ENCODE peak calls at places on chromosome 13, in six cellular contexts. F, Q, N, A, M and J are unnamed samples.

GRCh38 chr13:38262211-38262610 is 87.4 kb upstream of the UFM1 start:
- DNase-seq in M (no peak), A (no peak), F (no peak), N (peak; percentile 63), Q (no peak), J (no peak)

GRCh38 chr13:99916366-99917103 is 55.0 kb downstream of the ZIC5 start:
- DNase-seq in N (peak; percentile 79), M (no peak), A (no peak), Q (no peak), F (peak; percentile 73), J (no peak)

GRCh38 chr13:84443463-84443862 is 561.2 kb upstream of the SLITRK1 start:
- DNase-seq in F (no peak), Q (no peak), M (no peak), N (no peak), A (no peak), J (no peak)

GRCh38 chr13:77981191-77981925 is 62.7 kb upstream of the EDNRB start:
- DNase-seq in Q (no peak), F (no peak), N (peak; percentile 46), M (no peak), A (no peak), J (no peak)

GRCh38 chr13:23025848-23026608 is 154.8 kb upstream of the SGCG start:
- DNase-seq in N (no peak), Q (no peak), F (no peak), A (no peak), M (no peak), J (no peak)

GRCh38 chr13:58992478-58993042 is 1171.2 kb downstream of the DIAPH3 start:
- DNase-seq in A (no peak), F (no peak), M (no peak), Q (no peak), N (no peak), J (no peak)

GRCh38 chr13:61286148-61286745 is 129.4 kb downstream of the PCDH20 start:
- DNase-seq in N (no peak), Q (no peak), A (no peak), F (peak; percentile 16), M (peak; percentile 51), J (no peak)

GRCh38 chr13:100520936-100521765 is 67.4 kb downstream of the GGACT start:
- DNase-seq in Q (no peak), M (no peak), N (no peak), F (no peak), A (peak; percentile 70), J (no peak)

GRCh38 chr13:90564096-90564495 is 783.4 kb upstream of the MIR17HG start:
- DNase-seq in M (no peak), N (no peak), A (peak; percentile 24), Q (no peak), F (no peak), J (no peak)

GRCh38 chr13:70384156-70384555 is 275.9 kb upstream of the KLHL1 start:
- DNase-seq in N (no peak), M (no peak), F (no peak), Q (no peak), A (no peak), J (no peak)

GRCh38 chr13:75508002-75508548 is 26.1 kb upstream of the TBC1D4 start:
- DNase-seq in A (peak; percentile 54), F (no peak), Q (no peak), N (no peak), M (no peak), J (no peak)

GRCh38 chr13:68176486-68176885 is 946.4 kb upstream of the PCDH9 start:
- DNase-seq in N (peak; percentile 47), A (no peak), Q (no peak), M (no peak), F (peak; percentile 4), J (no peak)

GRCh38 chr13:80276371-80277289 is 64.3 kb downstream of the SPRY2 start:
- DNase-seq in F (no peak), Q (no peak), A (no peak), N (peak; percentile 33), M (no peak), J (no peak)

GRCh38 chr13:43749503-43749902 is 37.3 kb downstream of the ENOX1 start:
- DNase-seq in N (no peak), A (no peak), Q (no peak), F (no peak), M (no peak), J (no peak)

GRCh38 chr13:59975807-59976445 is 187.8 kb downstream of the DIAPH3 start:
- DNase-seq in N (no peak), Q (no peak), M (no peak), F (no peak), A (no peak), J (no peak)

GRCh38 chr13:103403148-103403740 is 337.0 kb upstream of the SLC10A2 start:
- DNase-seq in Q (no peak), A (no peak), N (no peak), F (no peak), M (no peak), J (no peak)

GRCh38 chr13:21677075-21677628 is 6.3 kb downstream of the FGF9 start:
- DNase-seq in M (no peak), N (no peak), F (no peak), A (no peak), Q (no peak), J (no peak)

GRCh38 chr13:48019796-48020195 is 17.7 kb upstream of the NUDT15 start:
- DNase-seq in F (no peak), N (no peak), A (no peak), Q (no peak), M (no peak), J (no peak)

GRCh38 chr13:59842507-59842906 is 321.2 kb downstream of the DIAPH3 start:
- DNase-seq in A (no peak), N (no peak), Q (no peak), F (no peak), M (no peak), J (no peak)

GRCh38 chr13:20703785-20704458 is 423 bp downstream of the IL17D start:
- DNase-seq in A (peak; percentile 97), F (peak; percentile 66), N (peak; percentile 86), Q (peak; percentile 69), M (peak; percentile 83), J (no peak)

GRCh38 chr13:20191311-20191901 is 1.3 kb downstream of the GJB2 start:
- DNase-seq in F (no peak), A (peak; percentile 77), N (peak; percentile 26), Q (no peak), M (peak; percentile 55), J (no peak)

GRCh38 chr13:48431431-48431830 is 18.5 kb upstream of the LPAR6 start:
- DNase-seq in A (no peak), M (no peak), N (peak; percentile 37), Q (no peak), F (no peak), J (no peak)

GRCh38 chr13:43293561-43293960 is 270.2 kb downstream of the DNAJC15 start:
- DNase-seq in A (no peak), F (no peak), N (no peak), Q (no peak), M (no peak), J (no peak)

GRCh38 chr13:22074403-22074802 is 403.5 kb downstream of the FGF9 start:
- DNase-seq in N (no peak), F (no peak), Q (no peak), A (no peak), M (no peak), J (no peak)

GRCh38 chr13:103430368-103430767 is 364.2 kb upstream of the SLC10A2 start:
- DNase-seq in N (no peak), F (no peak), A (no peak), Q (no peak), M (no peak), J (no peak)

GRCh38 chr13:25911020-25911419 is 140.8 kb downstream of the SHISA2 start:
- DNase-seq in F (no peak), A (no peak), N (no peak), Q (no peak), M (no peak), J (no peak)

GRCh38 chr13:90238433-90238832 is 1109.1 kb upstream of the MIR17HG start:
- DNase-seq in A (no peak), F (no peak), N (peak; percentile 75), M (no peak), Q (no peak), J (no peak)

GRCh38 chr13:101556676-101557121 is 104.2 kb downstream of the ITGBL1 start:
- DNase-seq in N (no peak), F (no peak), M (no peak), Q (no peak), A (no peak), J (no peak)

GRCh38 chr13:31234729-31235128 is 35.0 kb downstream of the B3GLCT start:
- DNase-seq in M (no peak), F (no peak), Q (no peak), N (peak; percentile 18), A (no peak), J (no peak)

GRCh38 chr13:52447354-52447753 is 3.1 kb downstream of the VPS36 start:
- DNase-seq in N (no peak), M (no peak), Q (no peak), A (no peak), F (no peak), J (no peak)

GRCh38 chr13:110156186-110157065 is 150.5 kb downstream of the COL4A1 start:
- DNase-seq in F (no peak), A (no peak), N (no peak), Q (no peak), M (no peak), J (no peak)

GRCh38 chr13:66087149-66087780 is 1142.9 kb downstream of the PCDH9 start:
- DNase-seq in N (peak; percentile 50), F (no peak), A (no peak), M (no peak), Q (no peak), J (no peak)

GRCh38 chr13:69468624-69469023 is 639.0 kb upstream of the ATXN8OS start:
- DNase-seq in Q (no peak), M (no peak), N (no peak), F (no peak), A (no peak), J (no peak)

GRCh38 chr13:98483636-98484288 is 93.1 kb downstream of the STK24 start:
- DNase-seq in A (no peak), M (no peak), N (no peak), F (no peak), Q (no peak), J (no peak)
- H3K4me1 ChIP-seq in A (peaks cover 66% of the 10 kb centered on the region), M (peaks cover 44% of the 10 kb centered on the region), N (peaks cover 79% of the 10 kb centered on the region), F (peaks cover 84% of the 10 kb centered on the region), Q (peaks cover 23% of the 10 kb centered on the region), J (peaks cover 81% of the 10 kb centered on the region)

GRCh38 chr13:45331981-45332830 is 8.8 kb downstream of the TPT1 start:
- DNase-seq in A (no peak), F (peak; percentile 85), M (no peak), Q (no peak), N (peak; percentile 95), J (no peak)
- H3K4me1 ChIP-seq in A (peaks cover 93% of the 10 kb centered on the region), F (peaks cover 81% of the 10 kb centered on the region), M (peaks cover 6% of the 10 kb centered on the region), Q (no peaks in the 10 kb centered on the region), N (peaks cover 3% of the 10 kb centered on the region), J (peaks cover 47% of the 10 kb centered on the region)

DNA sequence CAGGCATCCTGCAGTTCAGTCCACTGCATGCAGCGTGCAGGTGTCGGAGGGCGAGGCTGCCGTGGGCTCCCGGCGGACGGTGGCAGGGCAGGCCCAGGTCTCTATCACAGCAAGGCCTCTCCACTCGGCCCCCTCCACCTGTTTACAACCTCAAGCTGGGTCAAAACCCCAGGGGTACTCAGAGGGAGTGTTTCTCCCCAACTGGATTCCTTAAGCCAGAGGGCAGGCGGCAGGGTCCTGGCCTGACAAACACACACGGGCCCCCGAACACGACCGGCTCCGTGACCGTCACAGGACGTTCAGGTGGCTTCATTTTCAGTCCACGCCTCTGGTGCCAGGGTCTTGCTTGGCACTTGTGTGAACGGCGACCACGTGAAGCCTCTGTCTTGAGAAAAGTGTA is 23.5 kb downstream of the RASA3 start:
- DNase-seq in M (no peak), F (no peak), N (no peak), Q (peak; percentile 36), A (peak; percentile 60), J (peak; percentile 48)
- H3K4me1 ChIP-seq in M (peaks cover 31% of the 10 kb centered on the region), F (no peaks in the 10 kb centered on the region), N (peaks cover 32% of the 10 kb centered on the region), Q (no peaks in the 10 kb centered on the region), A (peaks cover 20% of the 10 kb centered on the region), J (peaks cover 19% of the 10 kb centered on the region)

GRCh38 chr13:114067381-114067885 is 65.0 kb downstream of the RASA3 start:
- DNase-seq in A (no peak), N (peak; percentile 45), F (no peak), Q (no peak), M (no peak), J (no peak)
- H3K4me1 ChIP-seq in A (peaks cover 68% of the 10 kb centered on the region), N (peaks cover 24% of the 10 kb centered on the region), F (peaks cover 44% of the 10 kb centered on the region), Q (peaks cover 18% of the 10 kb centered on the region), M (peaks cover 19% of the 10 kb centered on the region), J (peaks cover 67% of the 10 kb centered on the region)